ENCODE peak calls at places on chromosomes 1 and 21, in seven cellular contexts. Z, E, X, H, C, O and N are unnamed samples.

GRCh38 chr1:7536891-7537591 is 234.1 kb upstream of the VAMP3 start:
- DNase-seq in O (no peak), E (no peak), H (no peak), X (no peak), C (no peak), Z (no peak), N (no peak)

GRCh38 chr1:84598418-84598817 is 24.2 kb upstream of the CTBS start:
- DNase-seq in E (no peak), Z (no peak), O (peak), H (no peak), C (no peak), X (no peak), N (no peak)

GRCh38 chr1:60922304-60922703 is 160.1 kb upstream of the NFIA start:
- DNase-seq in H (no peak), O (no peak), X (no peak), Z (no peak), E (no peak), C (peak), N (peak)

GRCh38 chr1:46369542-46370213 is 24.4 kb upstream of the FAAH start:
- DNase-seq in H (no peak), C (no peak), Z (no peak), E (no peak), X (no peak), O (peak), N (peak)

GRCh38 chr1:161727343-161727924 is 6.1 kb downstream of the FCRLB start:
- DNase-seq in H (no peak), X (no peak), O (peak), E (no peak), C (no peak), Z (no peak), N (peak)

GRCh38 chr1:20601123-20601825 is 12.4 kb downstream of the CDA start:
- DNase-seq in E (no peak), O (peak), C (no peak), H (no peak), Z (no peak), X (no peak), N (peak)

GRCh38 chr1:234231061-234231892 is 142.0 kb upstream of the COA6 start:
- DNase-seq in Z (no peak), C (no peak), H (peak), X (no peak), O (no peak), E (no peak), N (no peak)

GRCh38 chr21:42973309-42973990 is 912 bp upstream of the PKNOX1 start:
- DNase-seq in H (no peak), Z (no peak), C (peak), O (no peak), X (no peak), E (no peak), N (no peak)

GRCh38 chr1:51627672-51628071 is 10.8 kb downstream of the OSBPL9 start:
- DNase-seq in H (no peak), Z (no peak), O (peak), E (no peak), X (no peak), C (no peak), N (peak)

GRCh38 chr1:229325873-229326502 is 16.9 kb downstream of the CCSAP start:
- DNase-seq in Z (no peak), C (no peak), E (no peak), O (no peak), H (no peak), X (no peak), N (peak)

GRCh38 chr1:25641931-25642611 is 25.5 kb downstream of the MAN1C1 start:
- DNase-seq in O (peak), X (no peak), Z (no peak), H (no peak), E (no peak), C (peak), N (no peak)

GRCh38 chr1:101964708-101965107 is 32.0 kb downstream of the OLFM3 start:
- DNase-seq in C (no peak), X (no peak), E (no peak), H (no peak), O (no peak), Z (no peak), N (no peak)

GRCh38 chr1:61035880-61036279 is 46.5 kb upstream of the NFIA start:
- DNase-seq in Z (no peak), O (no peak), H (no peak), C (no peak), E (no peak), X (no peak), N (no peak)

GRCh38 chr21:42684109-42684916 is 30.9 kb downstream of the PDE9A start:
- DNase-seq in C (no peak), H (peak), O (no peak), X (no peak), Z (no peak), E (no peak), N (no peak)

GRCh38 chr1:15424146-15424667 is 14.0 kb upstream of the CTRC start:
- DNase-seq in O (no peak), E (peak), C (no peak), Z (no peak), X (no peak), H (no peak), N (no peak)

GRCh38 chr1:3869751-3870301 is 12.6 kb downstream of the DFFB start:
- DNase-seq in O (peak), E (no peak), C (no peak), Z (no peak), H (peak), X (no peak), N (no peak)

GRCh38 chr21:31108969-31109368 is 70.7 kb upstream of the KRTAP19-8 start:
- DNase-seq in Z (no peak), H (no peak), X (no peak), O (peak), C (no peak), E (no peak), N (no peak)

GRCh38 chr1:56526571-56527174 is 52.7 kb downstream of the PLPP3 start:
- DNase-seq in E (no peak), Z (no peak), O (no peak), X (peak), C (no peak), H (no peak), N (no peak)

GRCh38 chr1:112803906-112804762 is 89.0 kb upstream of the PPM1J start:
- DNase-seq in E (peak), Z (no peak), O (peak), X (peak), C (peak), H (peak), N (peak)

GRCh38 chr1:100624886-100625430 is 87.0 kb downstream of the GPR88 start:
- DNase-seq in X (no peak), O (peak), E (no peak), H (no peak), Z (no peak), C (no peak), N (peak)

GRCh38 chr1:100626397-100626796 is 88.5 kb downstream of the GPR88 start:
- DNase-seq in C (no peak), Z (no peak), H (no peak), E (no peak), O (no peak), X (no peak), N (no peak)

GRCh38 chr1:100628631-100629081 is 90.7 kb downstream of the GPR88 start:
- DNase-seq in E (no peak), O (no peak), Z (no peak), C (no peak), H (no peak), X (no peak), N (no peak)

GRCh38 chr1:100627936-100628335 is 90.0 kb downstream of the GPR88 start:
- DNase-seq in X (no peak), Z (no peak), H (no peak), O (peak), C (no peak), E (no peak), N (no peak)

DNA sequence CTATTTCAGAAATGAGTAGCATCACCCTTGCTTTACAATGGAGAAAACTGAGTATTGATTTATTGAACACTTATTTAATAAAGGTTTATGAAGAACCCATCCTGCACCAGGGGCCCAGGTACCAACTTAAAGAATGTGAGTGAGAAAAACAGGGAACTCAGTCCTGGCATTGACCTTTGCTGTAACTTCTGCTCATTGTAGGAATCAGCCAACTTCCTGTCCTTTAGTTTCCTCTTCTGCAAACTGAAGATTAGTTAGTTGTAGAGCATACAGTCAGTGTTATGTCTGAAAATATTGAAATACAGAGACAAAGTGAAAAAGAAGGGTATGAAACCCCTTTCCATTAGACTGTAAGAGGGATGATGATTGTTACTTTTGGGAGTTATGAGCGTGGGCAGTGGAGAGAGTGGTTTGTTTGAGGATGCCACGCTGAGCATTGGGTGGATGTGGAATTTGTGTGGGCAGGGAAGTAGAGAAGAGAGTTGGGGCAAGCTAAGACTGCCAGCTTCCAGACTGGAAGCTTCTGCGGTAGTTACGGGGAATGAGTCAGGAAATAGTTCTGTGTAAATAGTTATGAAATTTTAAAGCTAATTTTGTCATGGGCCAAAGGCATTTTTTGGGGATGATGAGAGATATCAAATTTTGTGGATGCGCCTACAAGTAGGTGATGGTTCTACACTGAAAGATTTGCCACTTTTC is 89.2 kb downstream of the GPR88 start:
- DNase-seq in Z (no peak), E (no peak), O (peak), X (no peak), C (no peak), H (no peak), N (peak)
- TF ChIP-seq CTCF in Z (no peak), E (no peak), O (no peak), X (no peak), C (no peak), H (no peak), N (no peak)

DNA sequence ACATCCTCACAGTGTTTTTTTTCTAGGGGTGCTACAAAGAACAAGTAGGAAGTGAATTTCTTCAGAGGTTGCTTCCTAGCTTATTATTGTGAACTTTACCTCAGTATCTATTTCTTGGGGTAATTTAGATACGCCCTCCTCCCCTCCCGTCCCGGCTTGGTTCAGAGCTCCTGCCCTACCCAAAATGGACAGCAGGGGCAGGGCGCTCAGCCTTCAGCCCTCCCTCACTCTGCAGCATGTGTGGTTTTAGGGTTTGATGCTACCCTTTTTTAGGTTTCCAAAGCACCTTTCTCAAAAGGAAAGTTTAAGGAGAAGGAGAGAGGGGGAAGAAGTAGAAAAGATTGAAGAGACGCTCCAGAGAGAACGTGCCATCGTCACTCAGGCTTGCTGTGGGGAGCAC is 16.9 kb upstream of the POGK start:
- DNase-seq in O (no peak), E (no peak), H (no peak), Z (no peak), X (no peak), C (no peak), N (no peak)
- TF ChIP-seq CTCF in O (peak), E (no peak), H (no peak), Z (peak), X (peak), C (no peak), N (peak)

GRCh38 chr1:75908717-75909152 is 23.5 kb downstream of the ASB17 start:
- DNase-seq in E (no peak), H (no peak), X (peak), C (no peak), O (peak), Z (peak), N (peak)
- TF ChIP-seq CTCF in E (no peak), H (no peak), X (peak), C (no peak), O (peak), Z (peak), N (peak)

GRCh38 chr1:36861380-36861779 is 172.9 kb downstream of the GRIK3 start:
- DNase-seq in Z (no peak), O (no peak), C (no peak), H (no peak), E (no peak), X (no peak), N (no peak)
- TF ChIP-seq CTCF in Z (no peak), O (no peak), C (no peak), H (no peak), E (no peak), X (no peak), N (no peak)

GRCh38 chr1:21938791-21939538 is 1.9 kb upstream of the HSPG2 start:
- DNase-seq in X (no peak), C (no peak), H (no peak), Z (no peak), E (no peak), O (no peak), N (no peak)

GRCh38 chr1:21937372-21938121 is 437 bp upstream of the HSPG2 start:
- DNase-seq in C (peak), Z (no peak), H (peak), X (peak), O (peak), E (peak), N (peak)

GRCh38 chr1:21941370-21941769 is 4.3 kb upstream of the HSPG2 start:
- DNase-seq in H (no peak), C (no peak), O (no peak), Z (no peak), X (no peak), E (no peak), N (no peak)

GRCh38 chr1:21940492-21940891 is 3.4 kb upstream of the HSPG2 start:
- DNase-seq in C (no peak), O (no peak), Z (no peak), H (no peak), E (no peak), X (no peak), N (no peak)

GRCh38 chr1:21939650-21940374 is 2.7 kb upstream of the HSPG2 start:
- DNase-seq in C (peak), X (no peak), E (peak), H (no peak), O (peak), Z (peak), N (peak)
- TF ChIP-seq CTCF in C (peak), X (no peak), E (peak), H (no peak), O (peak), Z (peak), N (peak)